ENCODE peak calls at places on chromosomes 7 and 10, in four cellular contexts. One of them, this sample, is unnamed. For H3K4me1, the result is how much of the 10 kb centered on the place peaks cover.

GRCh38 chr10:63210611-63211196 is 77.6 kb downstream of the NRBF2 start:
- DNase-seq in transverse colon: no peak
- DNase-seq in spleen: no peak
- DNase-seq in GM23338: no peak
- DNase-seq in this sample: no peak

GRCh38 chr7:149713731-149714068 is 59.7 kb downstream of the ZNF467 start:
- DNase-seq in transverse colon: no peak
- DNase-seq in spleen: peak
- DNase-seq in GM23338: peak
- DNase-seq in this sample: no peak

GRCh38 chr10:128046156-128046933 is 79.9 kb downstream of the MKI67 start:
- DNase-seq in transverse colon: no peak
- DNase-seq in GM23338: no peak
- DNase-seq in spleen: peak
- DNase-seq in this sample: no peak

GRCh38 chr10:3781458-3782098 is 3.4 kb downstream of the KLF6 start:
- DNase-seq in GM23338: no peak
- DNase-seq in spleen: peak
- DNase-seq in transverse colon: peak
- DNase-seq in this sample: no peak

GRCh38 chr7:98185101-98185500 is 26.1 kb upstream of the BHLHA15 start:
- DNase-seq in transverse colon: no peak
- DNase-seq in GM23338: no peak
- DNase-seq in spleen: no peak
- DNase-seq in this sample: no peak

GRCh38 chr10:68959695-68960524 is 3.9 kb downstream of the DDX21 start:
- DNase-seq in spleen: no peak
- DNase-seq in transverse colon: no peak
- DNase-seq in GM23338: no peak
- DNase-seq in this sample: no peak

GRCh38 chr10:31112961-31113360 is 81.3 kb upstream of the ZNF438 start:
- DNase-seq in transverse colon: no peak
- DNase-seq in GM23338: no peak
- DNase-seq in spleen: no peak
- DNase-seq in this sample: no peak

GRCh38 chr10:84613336-84614021 is 285.1 kb downstream of the CCSER2 start:
- DNase-seq in spleen: no peak
- DNase-seq in transverse colon: peak
- DNase-seq in GM23338: peak
- DNase-seq in this sample: peak

GRCh38 chr7:66682350-66683093 is 53.8 kb downstream of the KCTD7 start:
- DNase-seq in transverse colon: no peak
- DNase-seq in spleen: no peak
- DNase-seq in GM23338: peak
- DNase-seq in this sample: no peak

GRCh38 chr10:78384021-78384420 is 350.4 kb downstream of the RPS24 start:
- DNase-seq in GM23338: no peak
- DNase-seq in transverse colon: no peak
- DNase-seq in spleen: peak
- DNase-seq in this sample: no peak

GRCh38 chr10:132994811-132995210 is 52.4 kb upstream of the CFAP46 start:
- DNase-seq in GM23338: no peak
- DNase-seq in transverse colon: no peak
- DNase-seq in spleen: no peak
- DNase-seq in this sample: no peak

GRCh38 chr10:61000769-61001730 is 57.1 kb upstream of the RHOBTB1 start:
- DNase-seq in transverse colon: peak
- DNase-seq in GM23338: peak
- DNase-seq in spleen: peak
- DNase-seq in this sample: no peak

DNA sequence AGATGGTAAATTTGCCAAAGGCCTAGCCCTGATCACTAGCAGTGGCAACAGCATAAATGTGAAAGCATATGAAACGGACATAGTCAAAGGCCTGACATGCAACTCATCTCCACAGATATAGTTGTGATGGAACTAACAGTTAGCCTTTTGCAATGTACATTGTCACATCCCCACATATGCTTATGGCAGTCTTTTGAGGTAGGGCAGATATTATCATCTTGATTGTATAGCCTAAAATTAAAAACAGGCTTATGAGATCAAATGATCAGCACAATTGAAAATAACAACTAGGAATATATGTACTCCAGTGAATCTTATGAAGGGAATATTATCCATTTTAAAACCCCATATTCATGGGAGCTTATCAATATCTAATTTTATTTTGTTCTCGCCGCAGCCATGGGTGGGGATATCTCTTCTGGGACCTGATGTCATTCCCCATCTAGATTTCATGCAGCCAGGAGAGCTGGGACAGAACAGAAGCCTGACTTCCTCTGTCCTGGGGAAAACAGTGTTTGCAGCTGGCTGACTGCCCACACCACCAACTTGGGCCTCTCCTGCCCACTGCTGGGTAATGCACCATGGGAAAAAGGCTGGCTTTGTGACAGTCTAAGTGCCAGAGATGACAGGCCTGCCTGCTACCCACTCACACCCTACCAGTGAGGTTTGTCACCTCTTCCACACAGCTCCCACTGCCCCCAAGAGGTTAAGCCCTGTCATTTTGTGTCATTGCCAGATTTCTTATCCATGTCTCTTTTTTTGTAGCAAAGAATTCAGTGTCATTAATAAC is 180.2 kb upstream of the FZD1 start:
- DNase-seq in transverse colon: peak
- DNase-seq in spleen: no peak
- DNase-seq in GM23338: no peak
- DNase-seq in this sample: no peak
- H3K4me1 ChIP-seq in transverse colon: under half
- H3K4me1 ChIP-seq in spleen: under half
- H3K4me1 ChIP-seq in GM23338: under half
- H3K4me1 ChIP-seq in this sample: under half

GRCh38 chr7:774161-775109 is 47.4 kb upstream of the PRKAR1B start:
- DNase-seq in spleen: peak
- DNase-seq in transverse colon: peak
- DNase-seq in GM23338: peak
- DNase-seq in this sample: no peak
- TF ChIP-seq POLR2AphosphoS5 in spleen: peak
- TF ChIP-seq POLR2AphosphoS5 in transverse colon: peak
- TF ChIP-seq POLR2AphosphoS5 in GM23338: peak
- TF ChIP-seq POLR2AphosphoS5 in this sample: no peak

GRCh38 chr7:27727058-27727457 is 12.9 kb upstream of the TAX1BP1 start:
- DNase-seq in transverse colon: no peak
- DNase-seq in GM23338: no peak
- DNase-seq in spleen: no peak
- DNase-seq in this sample: no peak

DNA sequence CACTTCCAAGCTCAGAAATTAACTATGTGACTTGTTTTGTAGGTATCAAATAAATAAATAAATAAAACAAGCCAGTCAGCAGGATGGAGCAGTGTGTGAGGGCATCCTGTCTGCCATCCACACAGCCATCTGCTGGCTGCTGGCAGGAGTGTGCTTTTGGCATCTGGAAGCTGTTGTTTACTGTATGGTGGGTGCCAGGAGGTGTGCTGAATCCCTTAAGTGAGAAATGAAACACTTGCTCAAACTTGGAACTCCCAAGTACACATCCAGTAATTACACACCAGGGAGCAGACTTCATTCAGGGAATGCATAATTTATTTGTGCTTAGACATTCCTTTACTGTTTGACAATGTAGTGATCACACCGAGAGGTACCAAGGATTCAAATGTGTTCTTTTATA is 16.9 kb upstream of the TAX1BP1 start:
- DNase-seq in transverse colon: no peak
- DNase-seq in GM23338: peak
- DNase-seq in spleen: no peak
- DNase-seq in this sample: no peak
- TF ChIP-seq CTCF in transverse colon: no peak
- TF ChIP-seq CTCF in GM23338: no peak
- TF ChIP-seq CTCF in spleen: no peak
- TF ChIP-seq CTCF in this sample: peak

GRCh38 chr7:128052404-128052803 is 21.2 kb upstream of the LRRC4 start:
- DNase-seq in spleen: no peak
- DNase-seq in GM23338: no peak
- DNase-seq in transverse colon: no peak
- DNase-seq in this sample: no peak
- H3K4me1 ChIP-seq in spleen: under half
- H3K4me1 ChIP-seq in GM23338: under half
- H3K4me1 ChIP-seq in transverse colon: under half
- H3K4me1 ChIP-seq in this sample: under half

GRCh38 chr10:122257041-122257440 is 14.1 kb upstream of the BTBD16 start:
- DNase-seq in GM23338: no peak
- DNase-seq in transverse colon: no peak
- DNase-seq in spleen: peak
- DNase-seq in this sample: no peak
- TF ChIP-seq POLR2AphosphoS5 in GM23338: no peak
- TF ChIP-seq POLR2AphosphoS5 in transverse colon: no peak
- TF ChIP-seq POLR2AphosphoS5 in spleen: no peak
- TF ChIP-seq POLR2AphosphoS5 in this sample: no peak

GRCh38 chr7:75033064-75033463 is 40.5 kb downstream of the RCC1L start:
- DNase-seq in GM23338: peak
- DNase-seq in spleen: no peak
- DNase-seq in transverse colon: no peak
- DNase-seq in this sample: no peak
- TF ChIP-seq CTCF in GM23338: peak
- TF ChIP-seq CTCF in spleen: no peak
- TF ChIP-seq CTCF in transverse colon: no peak
- TF ChIP-seq CTCF in this sample: no peak

DNA sequence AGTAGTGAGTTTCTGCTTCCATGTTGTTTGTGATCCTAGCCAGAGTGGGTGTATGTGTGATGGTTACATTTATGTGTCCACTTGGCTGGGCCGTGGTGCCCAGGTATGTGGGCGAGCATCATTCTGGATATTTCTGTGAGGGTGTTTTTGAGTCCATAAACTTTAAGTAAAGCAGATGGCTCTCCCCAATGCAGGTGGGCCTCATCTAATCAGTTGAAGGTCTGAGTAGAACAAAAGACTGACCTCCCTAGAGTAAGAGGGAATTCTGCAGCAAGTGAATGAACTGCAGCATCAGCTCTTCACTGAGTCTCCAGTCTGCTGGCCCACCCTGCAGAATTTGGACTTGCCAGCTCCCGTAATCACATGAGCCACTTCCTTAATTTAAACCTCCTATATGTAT is 571.9 kb downstream of the ACTR3B start:
- DNase-seq in spleen: no peak
- DNase-seq in GM23338: no peak
- DNase-seq in transverse colon: no peak
- DNase-seq in this sample: no peak
- H3K4me1 ChIP-seq in spleen: under half
- H3K4me1 ChIP-seq in GM23338: under half
- H3K4me1 ChIP-seq in transverse colon: under half
- H3K4me1 ChIP-seq in this sample: under half

GRCh38 chr7:155865830-155866545 is 53.7 kb upstream of the SHH start:
- DNase-seq in spleen: peak
- DNase-seq in GM23338: no peak
- DNase-seq in transverse colon: peak
- DNase-seq in this sample: no peak

GRCh38 chr7:155864991-155865690 is 52.9 kb upstream of the SHH start:
- DNase-seq in spleen: peak
- DNase-seq in transverse colon: no peak
- DNase-seq in GM23338: no peak
- DNase-seq in this sample: no peak

GRCh38 chr7:155867734-155868400 is 55.6 kb upstream of the SHH start:
- DNase-seq in spleen: peak
- DNase-seq in GM23338: no peak
- DNase-seq in transverse colon: no peak
- DNase-seq in this sample: no peak

GRCh38 chr7:155868955-155869783 is 56.9 kb upstream of the SHH start:
- DNase-seq in GM23338: no peak
- DNase-seq in transverse colon: no peak
- DNase-seq in spleen: peak
- DNase-seq in this sample: no peak

GRCh38 chr7:155867280-155867679 is 55.0 kb upstream of the SHH start:
- DNase-seq in GM23338: no peak
- DNase-seq in spleen: no peak
- DNase-seq in transverse colon: no peak
- DNase-seq in this sample: no peak
- TF ChIP-seq POLR2AphosphoS5 in GM23338: no peak
- TF ChIP-seq POLR2AphosphoS5 in spleen: no peak
- TF ChIP-seq POLR2AphosphoS5 in transverse colon: no peak
- TF ChIP-seq POLR2AphosphoS5 in this sample: no peak

DNA sequence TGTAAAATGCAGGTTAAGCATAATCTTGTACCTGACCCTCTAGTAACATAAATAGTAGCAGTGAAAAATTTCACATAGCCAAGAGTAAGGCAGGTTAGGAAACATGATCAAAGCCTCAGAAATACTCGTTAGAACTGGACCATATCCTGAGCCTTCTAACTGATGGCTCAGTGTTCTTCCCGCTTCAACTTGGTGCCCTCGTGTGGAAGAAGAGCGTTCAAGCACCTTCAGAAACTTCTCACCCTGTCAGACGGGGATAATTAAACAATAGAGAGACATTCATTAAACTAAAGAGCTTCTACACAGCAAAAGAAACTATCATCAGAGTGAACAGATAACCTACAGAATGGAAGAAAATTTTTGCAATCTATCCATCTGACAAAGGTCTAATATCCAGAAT is 124.5 kb downstream of the MYOF start:
- DNase-seq in GM23338: peak
- DNase-seq in spleen: no peak
- DNase-seq in transverse colon: no peak
- DNase-seq in this sample: no peak
- TF ChIP-seq CTCF in GM23338: peak
- TF ChIP-seq CTCF in spleen: peak
- TF ChIP-seq CTCF in transverse colon: peak
- TF ChIP-seq CTCF in this sample: peak

GRCh38 chr7:141975806-141976523 is 2.4 kb upstream of the TAS2R38 start:
- DNase-seq in transverse colon: peak
- DNase-seq in spleen: peak
- DNase-seq in GM23338: peak
- DNase-seq in this sample: peak

GRCh38 chr7:141976524-141977245 is 3.1 kb upstream of the TAS2R38 start:
- DNase-seq in GM23338: no peak
- DNase-seq in spleen: no peak
- DNase-seq in transverse colon: no peak
- DNase-seq in this sample: no peak

GRCh38 chr7:141974831-141975230 is 1.3 kb upstream of the TAS2R38 start:
- DNase-seq in spleen: no peak
- DNase-seq in GM23338: peak
- DNase-seq in transverse colon: peak
- DNase-seq in this sample: no peak

GRCh38 chr7:141979611-141980010 is 6.0 kb upstream of the TAS2R38 start:
- DNase-seq in GM23338: no peak
- DNase-seq in spleen: no peak
- DNase-seq in transverse colon: no peak
- DNase-seq in this sample: no peak

GRCh38 chr7:141978351-141978750 is 4.8 kb upstream of the TAS2R38 start:
- DNase-seq in spleen: no peak
- DNase-seq in GM23338: no peak
- DNase-seq in transverse colon: no peak
- DNase-seq in this sample: no peak
- H3K4me1 ChIP-seq in spleen: under half
- H3K4me1 ChIP-seq in GM23338: under half
- H3K4me1 ChIP-seq in transverse colon: under half
- H3K4me1 ChIP-seq in this sample: under half